ENCODE peak calls at places on chromosomes 12 and 14, in five cellular contexts. L is lung; S is aorta; W is stimulated activated naive CD8-positive, alpha-beta T cell treated with anti-CD3 and anti-CD28 coated beads, Interleukin-15, amount 100 ng/mL, for 72 hours; C is AG04449. U is an unnamed sample.
A peak's percentile ranks its signal among the peaks of the same experiment; 100 is the strongest.

GRCh38 chr14:52023518-52023917 is 34.2 kb downstream of the RTRAF start:
- DNase-seq in W (no peak), L (no peak), C (peak; percentile 55), S (no peak), U (no peak)

GRCh38 chr14:69877492-69877891 is 1.7 kb upstream of the SMOC1 start:
- DNase-seq in L (no peak), W (no peak), C (no peak), S (no peak), U (no peak)

GRCh38 chr12:41011939-41012338 is 176.2 kb upstream of the PDZRN4 start:
- DNase-seq in S (no peak), L (no peak), W (no peak), C (no peak), U (no peak)

GRCh38 chr12:83827193-83827592 is 1085.4 kb downstream of the SLC6A15 start:
- DNase-seq in C (no peak), L (no peak), S (no peak), W (no peak), U (no peak)

GRCh38 chr12:109604902-109605536 is 31.4 kb downstream of the MVK start:
- DNase-seq in W (no peak), S (no peak), L (no peak), C (no peak), U (no peak)

GRCh38 chr12:124049451-124050094 is 76.6 kb downstream of the ZNF664 start:
- DNase-seq in L (no peak), C (no peak), S (no peak), W (no peak), U (no peak)

GRCh38 chr14:105859717-105860614 is 333.6 kb downstream of the TMEM121 start:
- DNase-seq in L (no peak), S (peak; percentile 61), W (no peak), C (no peak), U (peak; percentile 40)

GRCh38 chr12:18313316-18313715 is 52.0 kb downstream of the PIK3C2G start:
- DNase-seq in L (no peak), C (no peak), W (no peak), S (no peak), U (no peak)

GRCh38 chr14:95533822-95534221 is 1.0 kb upstream of the GLRX5 start:
- DNase-seq in L (no peak), W (no peak), S (no peak), C (no peak), U (no peak)

GRCh38 chr12:111437816-111438454 is 32.2 kb downstream of the SH2B3 start:
- DNase-seq in W (no peak), S (peak; percentile 82), C (no peak), L (peak; percentile 67), U (no peak)

GRCh38 chr12:41485203-41485602 is 297.1 kb downstream of the PDZRN4 start:
- DNase-seq in L (no peak), S (no peak), W (no peak), C (no peak), U (no peak)

GRCh38 chr14:64612021-64612380 is 62.2 kb downstream of the PPP1R36 start:
- DNase-seq in C (peak; percentile 63), L (no peak), S (no peak), W (no peak), U (no peak)

GRCh38 chr14:50091240-50091914 is 25.0 kb downstream of the VCPKMT start:
- DNase-seq in W (no peak), S (no peak), L (no peak), C (no peak), U (no peak)

GRCh38 chr12:64747681-64748080 is 11.5 kb downstream of the GNS start:
- DNase-seq in S (no peak), C (no peak), L (no peak), W (no peak), U (no peak)

GRCh38 chr14:94946244-94946643 is 176.3 kb upstream of the GSC start:
- DNase-seq in L (no peak), W (no peak), C (no peak), S (no peak), U (no peak)

GRCh38 chr12:118842753-118843335 is 138.5 kb upstream of the SRRM4 start:
- DNase-seq in W (no peak), C (no peak), S (no peak), L (no peak), U (no peak)

GRCh38 chr14:45679852-45680251 is 426.9 kb upstream of the MIS18BP1 start:
- DNase-seq in L (no peak), S (no peak), C (peak; percentile 81), W (no peak), U (no peak)

GRCh38 chr12:29983917-29984316 is 200.2 kb upstream of the TMTC1 start:
- DNase-seq in S (no peak), C (no peak), L (no peak), W (no peak), U (no peak)

GRCh38 chr14:49992901-49993335 is 100.0 kb downstream of the ARF6 start:
- DNase-seq in S (no peak), L (no peak), C (no peak), W (no peak), U (peak; percentile 90)

GRCh38 chr12:127943481-127944210 is 323.3 kb upstream of the TMEM132C start:
- DNase-seq in S (no peak), W (no peak), L (no peak), C (no peak), U (no peak)

GRCh38 chr12:52275686-52276085 is 1.2 kb downstream of the KRT86 start:
- DNase-seq in L (no peak), W (no peak), S (peak; percentile 44), C (no peak), U (no peak)

GRCh38 chr12:96132819-96133218 is 61.4 kb upstream of the ELK3 start:
- DNase-seq in W (no peak), L (no peak), C (no peak), S (no peak), U (no peak)

GRCh38 chr14:96275182-96276112 is 19.4 kb downstream of the BDKRB1 start:
- DNase-seq in C (peak; percentile 52), W (peak; percentile 58), L (peak; percentile 74), S (peak; percentile 93), U (peak; percentile 71)

GRCh38 chr12:4143909-4144308 is 129.7 kb upstream of the CCND2 start:
- DNase-seq in W (no peak), S (no peak), L (no peak), C (no peak), U (no peak)

GRCh38 chr12:77768558-77768957 is 62.1 kb upstream of the NAV3 start:
- DNase-seq in L (no peak), W (no peak), C (no peak), S (no peak), U (no peak)

GRCh38 chr14:73729015-73729330 is 14.8 kb upstream of the PNMA1 start:
- DNase-seq in W (no peak), L (no peak), C (no peak), S (no peak), U (no peak)

U was measured in left lobe of liver.